ENCODE peak calls at places on chromosomes 1 and 21, in eight cellular contexts. B is K562; Z is Caco-2; L is HCT116; V is psoas muscle; G is suprapubic skin; O is effector memory CD4-positive, alpha-beta T cell; J is tibial artery. R is an unnamed sample. For H3K4me1 and H3K27me3, the result is how much of the 10 kb centered on the place peaks cover.

GRCh38 chr1:10556430-10557005 is 81.8 kb downstream of the PEX14 start:
- DNase-seq in B (peak), Z (peak), L (no peak), V (no peak), G (no peak), O (no peak), J (no peak), R (no peak)

GRCh38 chr1:75811211-75811981 is 14.7 kb downstream of the MSH4 start:
- DNase-seq in B (no peak), Z (no peak), L (no peak), V (no peak), G (no peak), O (no peak), J (no peak), R (no peak)

GRCh38 chr1:206923009-206923960 is 1.5 kb upstream of the FCMR start:
- DNase-seq in B (no peak), Z (no peak), L (no peak), V (no peak), G (no peak), O (peak), J (no peak), R (no peak)

GRCh38 chr1:92948071-92948470 is 13.2 kb downstream of the DIPK1A start:
- DNase-seq in B (no peak), Z (no peak), L (no peak), V (no peak), G (no peak), O (no peak), J (no peak), R (no peak)

GRCh38 chr1:224380003-224380402 is 23.3 kb downstream of the CNIH4 start:
- DNase-seq in B (no peak), Z (no peak), L (no peak), V (no peak), G (no peak), O (peak), J (no peak), R (no peak)

GRCh38 chr1:201538618-201539551 is at the start of gene NAV1:
- DNase-seq in B (peak), Z (peak), L (no peak), V (peak), G (peak), O (no peak), J (peak), R (peak)

GRCh38 chr1:168381850-168382249 is 101.2 kb downstream of the TBX19 start:
- DNase-seq in B (no peak), Z (no peak), L (no peak), V (no peak), G (no peak), O (no peak), J (no peak), R (no peak)

GRCh38 chr1:165395522-165396300 is 39.2 kb upstream of the LMX1A start:
- DNase-seq in B (no peak), Z (no peak), L (no peak), V (no peak), G (no peak), O (no peak), J (no peak), R (no peak)

GRCh38 chr1:208153386-208153785 is 90.8 kb downstream of the PLXNA2 start:
- DNase-seq in B (no peak), Z (no peak), L (no peak), V (no peak), G (no peak), O (no peak), J (peak), R (no peak)
- H3K4me1 ChIP-seq in B (under half), Z (under half), L (under half), V (half or more), G (under half), O (under half), J (under half), R (under half)

GRCh38 chr1:34946211-34946610 is 16.8 kb upstream of the DLGAP3 start:
- DNase-seq in B (no peak), Z (no peak), L (no peak), V (no peak), G (no peak), O (no peak), J (no peak), R (no peak)
- H3K27me3 ChIP-seq in B (under half), Z (under half), L (under half), V (under half), G (under half), O (under half), J (under half), R (under half)

GRCh38 chr1:144551107-144551542 is 41.6 kb upstream of the PPIAL4F start:
- DNase-seq in B (peak), Z (no peak), L (no peak), V (no peak), G (no peak), O (no peak), J (no peak), R (no peak)
- H3K4me3 ChIP-seq in B (peak), Z (no peak), L (peak), V (peak), G (peak), O (peak), J (peak), R (peak)

DNA sequence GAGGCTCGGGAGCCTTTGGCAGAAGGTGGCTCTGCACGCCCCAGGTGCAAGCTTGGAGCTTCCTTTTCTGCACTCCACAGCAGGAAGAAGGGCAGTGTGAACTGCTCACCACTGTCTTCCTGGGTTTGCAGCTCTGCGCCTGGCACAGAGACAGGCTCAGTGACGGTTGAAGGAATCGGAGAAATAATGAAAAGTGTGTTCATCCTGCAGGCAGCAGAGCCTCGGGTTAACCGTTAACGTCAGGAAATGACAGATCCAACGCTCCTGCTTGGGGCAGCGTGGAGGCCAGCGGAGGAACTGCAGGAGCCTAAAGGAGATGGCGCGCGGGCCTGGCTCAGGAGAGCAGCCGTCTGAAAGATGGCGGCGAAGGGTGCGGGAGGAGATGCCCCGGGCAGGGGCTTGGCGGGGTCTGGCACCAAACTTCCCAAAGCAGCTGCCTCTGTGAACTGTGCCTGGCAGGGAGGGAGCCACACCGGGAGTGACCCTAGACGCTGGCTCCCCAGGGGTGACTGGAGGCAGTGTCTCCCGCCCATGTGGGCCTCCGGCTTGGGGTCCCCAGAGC is 10.9 kb upstream of the SAMD11 start:
- DNase-seq in B (no peak), Z (peak), L (no peak), V (peak), G (no peak), O (no peak), J (no peak), R (peak)
- H3K4me1 ChIP-seq in B (under half), Z (under half), L (under half), V (under half), G (under half), O (under half), J (under half), R (under half)

DNA sequence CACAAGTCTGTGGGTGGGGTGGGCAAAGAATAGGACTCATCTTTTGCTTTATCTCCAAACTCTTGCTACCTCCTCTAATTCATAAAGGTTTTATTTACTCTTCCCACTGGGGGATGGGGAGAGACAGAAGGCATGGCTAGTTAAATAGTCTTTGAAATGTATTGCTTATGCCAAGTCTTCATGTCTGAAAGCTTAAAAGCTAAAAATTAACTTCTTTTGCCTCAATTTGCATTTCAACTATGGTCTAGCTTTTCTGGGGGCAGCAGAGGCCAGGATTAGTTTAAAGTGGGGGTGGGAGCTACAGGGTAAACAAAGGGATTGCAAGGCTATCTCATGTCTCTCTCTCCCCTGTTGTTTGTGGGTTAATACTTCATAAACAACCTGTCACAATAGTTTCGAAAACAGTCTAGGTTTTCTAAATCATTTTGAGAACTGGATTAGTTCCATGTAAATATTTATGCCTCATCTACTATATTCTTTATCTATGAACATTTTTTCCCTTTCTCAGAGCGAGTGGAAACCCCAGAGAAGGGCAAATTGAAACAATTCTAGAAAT is 182.0 kb downstream of the GIPC2 start:
- DNase-seq in B (no peak), Z (no peak), L (no peak), V (no peak), G (no peak), O (no peak), J (no peak), R (no peak)
- H3K27me3 ChIP-seq in B (under half), Z (under half), L (under half), V (under half), G (under half), O (under half), J (under half), R (under half)

DNA sequence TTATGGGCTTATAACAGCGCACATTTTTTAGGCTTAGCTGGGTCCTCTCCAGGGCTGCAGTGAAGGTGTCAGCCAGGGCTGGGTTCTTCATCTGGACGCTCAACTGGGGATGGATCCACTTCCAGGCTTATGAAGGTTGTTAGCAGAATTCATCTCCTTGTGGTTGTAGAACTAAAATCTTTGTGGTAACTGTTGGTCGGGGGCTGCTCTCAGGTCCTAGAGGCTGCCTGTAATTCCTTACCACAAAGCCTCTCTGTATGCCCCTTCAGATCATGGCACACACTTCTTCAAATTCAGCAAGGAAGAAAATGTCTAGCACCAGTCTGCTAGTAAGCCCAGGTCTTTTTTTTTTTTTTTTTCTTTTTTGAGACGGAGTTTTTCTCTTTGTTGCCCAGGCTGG is 40.9 kb upstream of the EPS8L3 start:
- DNase-seq in B (no peak), Z (no peak), L (no peak), V (no peak), G (peak), O (no peak), J (peak), R (no peak)
- H3K4me3 ChIP-seq in B (no peak), Z (no peak), L (no peak), V (no peak), G (no peak), O (no peak), J (no peak), R (no peak)

DNA sequence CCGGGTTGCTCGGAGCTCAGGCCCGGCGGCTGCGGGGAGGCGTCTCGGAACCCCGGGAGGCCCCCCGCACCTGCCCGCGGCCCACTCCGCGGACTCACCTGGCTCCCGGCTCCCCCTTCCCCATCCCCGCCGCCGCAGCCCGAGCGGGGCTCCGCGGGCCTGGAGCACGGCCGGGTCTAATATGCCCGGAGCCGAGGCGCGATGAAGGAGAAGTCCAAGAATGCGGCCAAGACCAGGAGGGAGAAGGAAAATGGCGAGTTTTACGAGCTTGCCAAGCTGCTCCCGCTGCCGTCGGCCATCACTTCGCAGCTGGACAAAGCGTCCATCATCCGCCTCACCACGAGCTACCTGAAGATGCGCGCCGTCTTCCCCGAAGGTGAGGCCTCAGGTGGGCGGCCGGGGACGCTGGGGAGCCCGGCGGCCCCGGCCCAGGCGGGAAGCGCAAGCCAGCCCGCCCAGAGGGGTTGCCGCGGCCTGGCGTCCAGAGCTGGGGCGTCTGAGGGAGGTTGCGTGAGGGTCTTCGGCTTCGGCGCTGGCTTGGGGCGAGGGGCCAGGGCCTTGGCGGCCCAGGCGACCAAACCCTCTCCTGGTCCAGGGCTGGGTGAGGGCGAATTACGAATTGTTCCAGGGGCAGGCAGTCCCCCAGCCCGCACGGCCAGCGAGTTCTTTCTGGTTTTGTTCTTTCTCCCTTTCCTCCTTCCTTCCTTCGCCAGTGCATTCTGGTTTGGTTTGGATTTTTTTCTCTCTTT is 805 bp downstream of the SIM2 start:
- DNase-seq in B (no peak), Z (peak), L (no peak), V (no peak), G (no peak), O (no peak), J (no peak), R (peak)
- H3K4me1 ChIP-seq in B (under half), Z (under half), L (under half), V (half or more), G (half or more), O (under half), J (half or more), R (under half)

DNA sequence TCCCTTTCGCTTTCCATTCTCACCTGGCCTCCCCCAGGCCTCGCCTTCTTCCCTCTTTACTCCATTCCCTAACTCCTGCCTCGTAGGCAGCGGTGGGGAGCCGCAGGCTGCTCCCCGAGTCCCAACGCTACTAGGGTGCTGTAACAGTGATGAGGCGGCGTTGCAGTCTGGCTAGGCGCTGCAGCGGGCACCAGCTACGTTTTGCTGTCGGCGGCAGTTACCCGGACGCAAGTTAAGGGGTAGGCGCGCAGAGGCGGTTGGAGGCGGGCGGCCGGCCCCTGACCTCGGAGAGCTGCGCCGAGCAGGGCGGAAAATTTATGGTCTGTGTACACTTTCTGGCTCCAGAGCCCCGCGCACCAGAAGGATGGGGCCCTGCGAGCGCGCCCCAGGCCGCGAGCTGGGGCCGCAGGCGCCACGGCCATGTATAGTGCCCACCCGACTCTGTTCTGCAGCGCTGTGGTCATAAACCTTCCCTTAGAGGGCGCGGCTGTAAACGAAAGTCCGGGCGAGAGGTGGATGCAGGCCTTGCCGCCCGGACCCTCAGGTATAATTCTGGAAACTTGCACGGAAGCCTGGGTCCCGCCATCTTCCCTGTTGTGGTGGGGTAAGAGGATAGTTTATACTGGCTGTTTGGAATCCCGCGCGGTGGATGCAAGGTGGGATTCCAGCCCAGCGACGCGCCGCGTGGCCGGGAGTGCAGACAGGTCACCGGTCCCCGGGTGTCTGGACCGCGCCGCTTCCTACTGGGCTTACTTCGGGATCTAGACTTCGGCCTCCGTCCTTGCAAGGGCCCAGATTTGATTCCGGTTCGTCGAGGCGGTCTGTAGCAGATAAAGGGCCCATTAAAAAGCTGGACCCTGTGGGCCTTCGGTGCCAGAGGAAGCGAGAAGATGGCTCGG is 15.0 kb downstream of the HLX start:
- DNase-seq in B (no peak), Z (no peak), L (no peak), V (no peak), G (no peak), O (no peak), J (no peak), R (no peak)
- H3K27me3 ChIP-seq in B (half or more), Z (under half), L (under half), V (under half), G (half or more), O (under half), J (half or more), R (under half)

DNA sequence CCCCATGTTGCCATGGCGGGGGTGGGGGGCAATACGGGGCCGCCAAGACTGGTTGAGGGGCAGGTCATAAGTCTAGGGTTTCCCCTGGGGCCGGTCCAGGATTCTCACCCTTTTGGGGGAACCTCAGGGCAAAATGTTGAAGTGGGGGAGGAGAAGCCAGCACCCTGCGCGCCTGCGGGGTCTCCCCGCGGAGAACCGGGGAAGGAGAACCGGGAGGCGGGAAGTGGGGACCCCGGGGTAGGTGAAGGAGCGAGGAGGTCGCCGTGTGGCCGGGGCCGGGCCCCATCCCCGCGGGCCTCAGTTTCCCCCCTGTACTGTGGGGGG is 334 bp upstream of the ARHGEF10L start:
- DNase-seq in B (no peak), Z (no peak), L (no peak), V (no peak), G (no peak), O (no peak), J (peak), R (no peak)
- H3K4me3 ChIP-seq in B (no peak), Z (peak), L (peak), V (peak), G (peak), O (no peak), J (peak), R (peak)